ENCODE peak calls at places on chromosomes 2 and 18, in ten cellular contexts. One of them, this sample, is unnamed.

GRCh38 chr2:170845343-170845742 is 28.7 kb downstream of the GAD1 start:
- DNase-seq in H9: peak; percentile 75
- DNase-seq in sigmoid colon: no peak
- DNase-seq in left lung: no peak
- DNase-seq in fibroblast of lung: no peak
- DNase-seq in PC-9: no peak
- DNase-seq in mesenchymal stem cell: no peak
- DNase-seq in lower lobe of right lung: no peak
- DNase-seq in tibial artery: no peak
- DNase-seq in cardiac muscle cell: no peak
- DNase-seq in this sample: no peak

GRCh38 chr2:99485824-99486223 is 4.0 kb downstream of the REV1 start:
- DNase-seq in sigmoid colon: no peak
- DNase-seq in cardiac muscle cell: no peak
- DNase-seq in lower lobe of right lung: no peak
- DNase-seq in left lung: no peak
- DNase-seq in H9: no peak
- DNase-seq in mesenchymal stem cell: no peak
- DNase-seq in PC-9: no peak
- DNase-seq in tibial artery: no peak
- DNase-seq in fibroblast of lung: no peak
- DNase-seq in this sample: no peak

GRCh38 chr2:118687698-118688097 is 159.8 kb downstream of the EN1 start:
- DNase-seq in tibial artery: no peak
- DNase-seq in fibroblast of lung: peak; percentile 51
- DNase-seq in H9: no peak
- DNase-seq in cardiac muscle cell: peak; percentile 12
- DNase-seq in lower lobe of right lung: no peak
- DNase-seq in mesenchymal stem cell: no peak
- DNase-seq in sigmoid colon: no peak
- DNase-seq in PC-9: no peak
- DNase-seq in left lung: no peak
- DNase-seq in this sample: no peak

GRCh38 chr2:234422242-234422641 is 74.6 kb downstream of the ARL4C start:
- DNase-seq in PC-9: peak; percentile 100
- DNase-seq in mesenchymal stem cell: peak; percentile 82
- DNase-seq in fibroblast of lung: peak; percentile 96
- DNase-seq in sigmoid colon: no peak
- DNase-seq in left lung: no peak
- DNase-seq in cardiac muscle cell: no peak
- DNase-seq in lower lobe of right lung: no peak
- DNase-seq in H9: no peak
- DNase-seq in tibial artery: no peak
- DNase-seq in this sample: no peak

GRCh38 chr2:199503148-199503547 is 45.4 kb upstream of the SATB2 start:
- DNase-seq in sigmoid colon: no peak
- DNase-seq in left lung: no peak
- DNase-seq in lower lobe of right lung: no peak
- DNase-seq in PC-9: no peak
- DNase-seq in mesenchymal stem cell: no peak
- DNase-seq in fibroblast of lung: no peak
- DNase-seq in tibial artery: no peak
- DNase-seq in cardiac muscle cell: no peak
- DNase-seq in H9: no peak
- DNase-seq in this sample: no peak

GRCh38 chr2:144162652-144163051 is 357.3 kb downstream of the ZEB2 start:
- DNase-seq in H9: peak; percentile 53
- DNase-seq in sigmoid colon: no peak
- DNase-seq in lower lobe of right lung: no peak
- DNase-seq in PC-9: no peak
- DNase-seq in left lung: no peak
- DNase-seq in tibial artery: no peak
- DNase-seq in mesenchymal stem cell: no peak
- DNase-seq in cardiac muscle cell: peak; percentile 22
- DNase-seq in fibroblast of lung: no peak
- DNase-seq in this sample: no peak

GRCh38 chr2:201450910-201451329 is 338 bp downstream of the TRAK2 start:
- DNase-seq in sigmoid colon: no peak
- DNase-seq in cardiac muscle cell: no peak
- DNase-seq in fibroblast of lung: no peak
- DNase-seq in lower lobe of right lung: no peak
- DNase-seq in left lung: no peak
- DNase-seq in H9: no peak
- DNase-seq in PC-9: no peak
- DNase-seq in mesenchymal stem cell: no peak
- DNase-seq in tibial artery: no peak
- DNase-seq in this sample: no peak

GRCh38 chr2:45823723-45824206 is 172.3 kb downstream of the PRKCE start:
- DNase-seq in tibial artery: peak; percentile 97
- DNase-seq in mesenchymal stem cell: no peak
- DNase-seq in fibroblast of lung: no peak
- DNase-seq in PC-9: no peak
- DNase-seq in sigmoid colon: peak; percentile 97
- DNase-seq in lower lobe of right lung: peak; percentile 78
- DNase-seq in cardiac muscle cell: no peak
- DNase-seq in H9: no peak
- DNase-seq in left lung: peak; percentile 66
- DNase-seq in this sample: no peak

GRCh38 chr2:25994509-25994908 is 12.2 kb upstream of the KIF3C start:
- DNase-seq in fibroblast of lung: no peak
- DNase-seq in tibial artery: no peak
- DNase-seq in sigmoid colon: no peak
- DNase-seq in left lung: peak; percentile 35
- DNase-seq in lower lobe of right lung: no peak
- DNase-seq in mesenchymal stem cell: no peak
- DNase-seq in H9: no peak
- DNase-seq in PC-9: no peak
- DNase-seq in cardiac muscle cell: no peak
- DNase-seq in this sample: no peak

GRCh38 chr18:35778850-35779634 is 193.4 kb upstream of the RMP24 start:
- DNase-seq in left lung: no peak
- DNase-seq in H9: no peak
- DNase-seq in fibroblast of lung: no peak
- DNase-seq in tibial artery: no peak
- DNase-seq in mesenchymal stem cell: no peak
- DNase-seq in sigmoid colon: no peak
- DNase-seq in PC-9: no peak
- DNase-seq in cardiac muscle cell: no peak
- DNase-seq in lower lobe of right lung: no peak
- DNase-seq in this sample: no peak

GRCh38 chr2:83471708-83472107 is 987.4 kb downstream of the SUCLG1 start:
- DNase-seq in cardiac muscle cell: no peak
- DNase-seq in H9: no peak
- DNase-seq in lower lobe of right lung: no peak
- DNase-seq in sigmoid colon: no peak
- DNase-seq in left lung: no peak
- DNase-seq in PC-9: no peak
- DNase-seq in mesenchymal stem cell: no peak
- DNase-seq in tibial artery: no peak
- DNase-seq in fibroblast of lung: no peak
- DNase-seq in this sample: no peak

GRCh38 chr2:203225423-203226039 is 13.3 kb upstream of the CYP20A1 start:
- DNase-seq in lower lobe of right lung: no peak
- DNase-seq in mesenchymal stem cell: peak; percentile 37
- DNase-seq in sigmoid colon: no peak
- DNase-seq in cardiac muscle cell: peak; percentile 34
- DNase-seq in left lung: no peak
- DNase-seq in H9: no peak
- DNase-seq in fibroblast of lung: peak; percentile 10
- DNase-seq in tibial artery: no peak
- DNase-seq in PC-9: no peak
- DNase-seq in this sample: no peak

GRCh38 chr2:24617431-24617830 is 126.4 kb downstream of the NCOA1 start:
- DNase-seq in fibroblast of lung: peak; percentile 29
- DNase-seq in sigmoid colon: no peak
- DNase-seq in mesenchymal stem cell: no peak
- DNase-seq in cardiac muscle cell: no peak
- DNase-seq in lower lobe of right lung: no peak
- DNase-seq in left lung: no peak
- DNase-seq in H9: no peak
- DNase-seq in PC-9: no peak
- DNase-seq in tibial artery: no peak
- DNase-seq in this sample: no peak

GRCh38 chr2:180985771-180986395 is 5.5 kb downstream of the UBE2E3 start:
- DNase-seq in left lung: no peak
- DNase-seq in sigmoid colon: no peak
- DNase-seq in mesenchymal stem cell: no peak
- DNase-seq in cardiac muscle cell: peak; percentile 35
- DNase-seq in H9: no peak
- DNase-seq in PC-9: no peak
- DNase-seq in fibroblast of lung: no peak
- DNase-seq in tibial artery: no peak
- DNase-seq in lower lobe of right lung: no peak
- DNase-seq in this sample: no peak

GRCh38 chr2:112783187-112783721 is 1.0 kb downstream of the IL1A start:
- DNase-seq in left lung: no peak
- DNase-seq in fibroblast of lung: no peak
- DNase-seq in mesenchymal stem cell: no peak
- DNase-seq in H9: no peak
- DNase-seq in PC-9: no peak
- DNase-seq in lower lobe of right lung: no peak
- DNase-seq in tibial artery: no peak
- DNase-seq in cardiac muscle cell: no peak
- DNase-seq in sigmoid colon: no peak
- DNase-seq in this sample: no peak
- H3K4me1 ChIP-seq in left lung: peaks cover 16% of the 10 kb centered on the region
- H3K4me1 ChIP-seq in fibroblast of lung: no peaks in the 10 kb centered on the region
- H3K4me1 ChIP-seq in mesenchymal stem cell: no peaks in the 10 kb centered on the region
- H3K4me1 ChIP-seq in H9: peaks cover 7% of the 10 kb centered on the region
- H3K4me1 ChIP-seq in PC-9: peaks cover 36% of the 10 kb centered on the region
- H3K4me1 ChIP-seq in lower lobe of right lung: peaks cover 4% of the 10 kb centered on the region
- H3K4me1 ChIP-seq in tibial artery: no peaks in the 10 kb centered on the region
- H3K4me1 ChIP-seq in cardiac muscle cell: no peaks in the 10 kb centered on the region
- H3K4me1 ChIP-seq in sigmoid colon: no peaks in the 10 kb centered on the region
- H3K4me1 ChIP-seq in this sample: no peaks in the 10 kb centered on the region

DNA sequence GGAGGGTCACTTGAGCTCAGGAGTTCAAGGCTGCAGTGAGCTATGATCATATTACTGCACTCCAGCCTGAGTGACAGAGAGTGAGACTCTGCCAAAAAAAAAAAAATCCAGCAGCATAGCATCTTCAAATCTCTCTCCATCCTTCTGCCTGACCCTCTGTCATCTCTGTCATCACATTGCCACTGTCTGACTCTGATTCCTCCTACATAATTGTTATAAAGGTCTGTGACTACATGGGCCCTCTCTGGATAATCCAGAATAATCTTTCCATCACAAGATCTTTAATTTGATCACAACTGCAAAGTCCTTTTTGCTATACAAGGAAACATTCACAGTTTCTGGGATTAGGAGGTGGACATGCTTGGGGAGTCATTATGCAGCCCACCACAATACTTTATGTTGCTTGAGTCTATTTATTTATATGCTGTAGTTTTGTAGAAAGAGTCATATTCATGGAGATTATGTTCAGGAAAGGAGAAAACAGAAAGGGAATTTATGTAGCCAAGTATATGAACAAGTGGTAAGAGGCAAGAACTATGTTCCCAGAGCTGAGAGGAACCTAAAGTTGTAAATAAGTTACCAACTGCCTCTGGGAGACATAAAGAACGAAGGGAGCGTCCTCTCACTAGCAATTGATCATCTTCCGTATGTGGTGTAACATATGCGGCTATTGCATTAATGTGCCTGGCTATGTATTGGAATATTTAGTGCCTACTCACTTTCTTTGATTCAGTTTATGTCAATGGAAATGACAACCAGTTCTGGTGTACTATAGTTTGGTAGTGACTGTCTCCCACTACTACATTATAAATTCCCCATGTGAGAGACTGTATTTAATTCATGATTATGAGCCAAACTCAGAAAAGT is 21.5 kb downstream of the RND3 start:
- DNase-seq in cardiac muscle cell: no peak
- DNase-seq in fibroblast of lung: no peak
- DNase-seq in left lung: no peak
- DNase-seq in mesenchymal stem cell: peak; percentile 42
- DNase-seq in lower lobe of right lung: no peak
- DNase-seq in sigmoid colon: no peak
- DNase-seq in tibial artery: no peak
- DNase-seq in H9: no peak
- DNase-seq in PC-9: no peak
- DNase-seq in this sample: no peak
- H3K4me1 ChIP-seq in cardiac muscle cell: no peaks in the 10 kb centered on the region
- H3K4me1 ChIP-seq in fibroblast of lung: peaks cover 22% of the 10 kb centered on the region
- H3K4me1 ChIP-seq in left lung: no peaks in the 10 kb centered on the region
- H3K4me1 ChIP-seq in mesenchymal stem cell: peaks cover 2% of the 10 kb centered on the region
- H3K4me1 ChIP-seq in lower lobe of right lung: peaks cover 7% of the 10 kb centered on the region
- H3K4me1 ChIP-seq in sigmoid colon: peaks cover 22% of the 10 kb centered on the region
- H3K4me1 ChIP-seq in tibial artery: peaks cover 42% of the 10 kb centered on the region
- H3K4me1 ChIP-seq in H9: no peaks in the 10 kb centered on the region
- H3K4me1 ChIP-seq in PC-9: peaks cover 5% of the 10 kb centered on the region
- H3K4me1 ChIP-seq in this sample: no peaks in the 10 kb centered on the region

DNA sequence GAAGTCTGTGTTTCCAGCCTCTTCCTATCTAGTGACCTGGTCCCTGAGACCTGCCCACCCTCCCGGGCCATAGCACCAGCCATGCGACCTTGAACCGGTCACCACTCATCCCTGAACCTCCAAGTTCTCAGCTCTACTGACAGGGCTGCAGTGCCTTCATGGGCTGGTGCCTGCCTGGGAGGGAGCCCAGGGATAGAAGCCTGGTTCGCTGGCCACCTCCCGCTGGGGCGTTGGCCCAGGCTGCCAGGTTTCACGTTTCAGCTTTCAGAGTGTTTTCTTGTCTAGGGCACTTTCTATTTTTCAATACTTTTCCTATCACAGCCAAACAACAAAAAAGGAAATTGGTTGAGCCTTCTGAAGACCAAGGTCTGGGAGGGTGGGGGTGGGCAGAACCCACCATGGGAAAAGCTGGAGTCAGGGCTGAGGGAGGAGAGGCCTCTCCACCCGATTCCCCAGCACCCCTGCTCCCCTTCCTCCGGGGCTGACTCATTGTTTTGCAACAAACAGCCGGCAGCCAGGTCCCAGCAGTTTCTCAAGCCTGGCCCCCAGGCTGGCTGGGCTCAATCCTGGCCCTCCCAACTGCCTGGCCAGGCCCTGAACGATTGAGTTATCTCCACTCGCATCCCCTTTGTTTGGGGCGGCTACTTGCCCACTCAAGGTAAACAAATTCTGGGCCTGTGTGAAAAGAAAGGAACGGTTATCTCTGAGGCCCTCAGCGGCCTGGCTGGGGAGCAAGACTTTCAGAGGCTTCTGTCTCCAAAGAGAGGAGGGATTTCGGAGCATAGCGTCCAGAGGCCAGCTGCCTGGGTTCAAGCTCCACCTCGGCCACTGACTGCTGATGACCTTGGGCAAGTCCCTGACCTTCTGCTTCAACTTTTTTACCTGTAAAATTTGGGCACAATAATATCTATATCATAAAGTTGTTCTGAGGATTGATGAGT is 47.5 kb downstream of the ZFP36L2 start:
- DNase-seq in mesenchymal stem cell: peak; percentile 90
- DNase-seq in left lung: peak; percentile 79
- DNase-seq in lower lobe of right lung: peak; percentile 81
- DNase-seq in PC-9: peak; percentile 90
- DNase-seq in sigmoid colon: peak; percentile 94
- DNase-seq in H9: peak; percentile 87
- DNase-seq in cardiac muscle cell: peak; percentile 43
- DNase-seq in tibial artery: peak; percentile 93
- DNase-seq in fibroblast of lung: peak; percentile 78
- DNase-seq in this sample: peak; percentile 89
- H3K4me1 ChIP-seq in mesenchymal stem cell: peaks cover 20% of the 10 kb centered on the region
- H3K4me1 ChIP-seq in left lung: peaks cover 51% of the 10 kb centered on the region
- H3K4me1 ChIP-seq in lower lobe of right lung: peaks cover 39% of the 10 kb centered on the region
- H3K4me1 ChIP-seq in PC-9: peaks cover 95% of the 10 kb centered on the region
- H3K4me1 ChIP-seq in sigmoid colon: peaks cover 17% of the 10 kb centered on the region
- H3K4me1 ChIP-seq in H9: peaks cover 19% of the 10 kb centered on the region
- H3K4me1 ChIP-seq in cardiac muscle cell: peaks cover 16% of the 10 kb centered on the region
- H3K4me1 ChIP-seq in tibial artery: peaks cover 18% of the 10 kb centered on the region
- H3K4me1 ChIP-seq in fibroblast of lung: peaks cover 2% of the 10 kb centered on the region
- H3K4me1 ChIP-seq in this sample: peaks cover 8% of the 10 kb centered on the region

GRCh38 chr2:69620870-69621269 is 22.7 kb downstream of the AAK1 start:
- DNase-seq in mesenchymal stem cell: no peak
- DNase-seq in sigmoid colon: no peak
- DNase-seq in tibial artery: no peak
- DNase-seq in H9: no peak
- DNase-seq in PC-9: no peak
- DNase-seq in fibroblast of lung: no peak
- DNase-seq in left lung: no peak
- DNase-seq in lower lobe of right lung: no peak
- DNase-seq in cardiac muscle cell: no peak
- DNase-seq in this sample: no peak
- H3K4me1 ChIP-seq in mesenchymal stem cell: peaks cover 12% of the 10 kb centered on the region
- H3K4me1 ChIP-seq in sigmoid colon: peaks cover 39% of the 10 kb centered on the region
- H3K4me1 ChIP-seq in tibial artery: peaks cover 51% of the 10 kb centered on the region
- H3K4me1 ChIP-seq in H9: no peaks in the 10 kb centered on the region
- H3K4me1 ChIP-seq in PC-9: peaks cover 61% of the 10 kb centered on the region
- H3K4me1 ChIP-seq in fibroblast of lung: peaks cover 2% of the 10 kb centered on the region
- H3K4me1 ChIP-seq in left lung: peaks cover 72% of the 10 kb centered on the region
- H3K4me1 ChIP-seq in lower lobe of right lung: peaks cover 67% of the 10 kb centered on the region
- H3K4me1 ChIP-seq in cardiac muscle cell: peaks cover 51% of the 10 kb centered on the region
- H3K4me1 ChIP-seq in this sample: peaks cover 7% of the 10 kb centered on the region

This sample was measured in ovary.